ENCODE peak calls at places on chromosomes 12 and 14, in four cellular contexts. One of them, this sample, is unnamed.

GRCh38 chr12:66552753-66553152 is 126.1 kb downstream of the GRIP1 start:
- DNase-seq in HepG2: no peak
- DNase-seq in suprapubic skin: no peak
- DNase-seq in ascending aorta: no peak
- DNase-seq in this sample: no peak

GRCh38 chr12:120100630-120101029 is 15.9 kb downstream of the RAB35 start:
- DNase-seq in HepG2: no peak
- DNase-seq in ascending aorta: peak; percentile 27
- DNase-seq in suprapubic skin: peak; percentile 83
- DNase-seq in this sample: peak; percentile 66

GRCh38 chr12:66493841-66494240 is 185.0 kb downstream of the GRIP1 start:
- DNase-seq in ascending aorta: no peak
- DNase-seq in suprapubic skin: no peak
- DNase-seq in HepG2: no peak
- DNase-seq in this sample: no peak

GRCh38 chr14:92622311-92622710 is 108.7 kb downstream of the RIN3 start:
- DNase-seq in suprapubic skin: no peak
- DNase-seq in HepG2: no peak
- DNase-seq in ascending aorta: no peak
- DNase-seq in this sample: no peak

GRCh38 chr14:31270196-31270772 is 62.7 kb upstream of the HECTD1 start:
- DNase-seq in suprapubic skin: no peak
- DNase-seq in ascending aorta: no peak
- DNase-seq in HepG2: peak; percentile 77
- DNase-seq in this sample: no peak

GRCh38 chr12:75525263-75525662 is 13.9 kb upstream of the KRR1 start:
- DNase-seq in suprapubic skin: no peak
- DNase-seq in ascending aorta: no peak
- DNase-seq in HepG2: no peak
- DNase-seq in this sample: no peak

GRCh38 chr12:65779091-65779642 is 45.1 kb upstream of the HMGA2 start:
- DNase-seq in suprapubic skin: no peak
- DNase-seq in HepG2: no peak
- DNase-seq in ascending aorta: no peak
- DNase-seq in this sample: no peak

GRCh38 chr14:74599201-74599809 is 12.7 kb downstream of the LTBP2 start:
- DNase-seq in suprapubic skin: no peak
- DNase-seq in HepG2: no peak
- DNase-seq in ascending aorta: no peak
- DNase-seq in this sample: peak; percentile 72

GRCh38 chr12:63905523-63905922 is 61.0 kb downstream of the SRGAP1 start:
- DNase-seq in ascending aorta: no peak
- DNase-seq in HepG2: no peak
- DNase-seq in suprapubic skin: no peak
- DNase-seq in this sample: no peak

GRCh38 chr12:71411635-71412034 is 28.0 kb upstream of the LGR5 start:
- DNase-seq in HepG2: peak; percentile 41
- DNase-seq in ascending aorta: no peak
- DNase-seq in suprapubic skin: no peak
- DNase-seq in this sample: no peak

GRCh38 chr14:104294628-104294982 is 156.2 kb downstream of the KIF26A start:
- DNase-seq in suprapubic skin: peak; percentile 15
- DNase-seq in HepG2: no peak
- DNase-seq in ascending aorta: no peak
- DNase-seq in this sample: no peak

GRCh38 chr12:111448266-111448830 is 42.6 kb downstream of the SH2B3 start:
- DNase-seq in suprapubic skin: no peak
- DNase-seq in ascending aorta: no peak
- DNase-seq in HepG2: no peak
- DNase-seq in this sample: no peak

GRCh38 chr14:101583709-101584048 is 22.4 kb downstream of the DIO3 start:
- DNase-seq in HepG2: no peak
- DNase-seq in suprapubic skin: no peak
- DNase-seq in ascending aorta: no peak
- DNase-seq in this sample: no peak

GRCh38 chr12:84497819-84498218 is 414.8 kb downstream of the SLC6A15 start:
- DNase-seq in HepG2: peak; percentile 15
- DNase-seq in suprapubic skin: no peak
- DNase-seq in ascending aorta: no peak
- DNase-seq in this sample: no peak

GRCh38 chr14:64444140-64444539 is 21.2 kb upstream of the AKAP5 start:
- DNase-seq in HepG2: no peak
- DNase-seq in ascending aorta: no peak
- DNase-seq in suprapubic skin: no peak
- DNase-seq in this sample: no peak

GRCh38 chr12:40829738-40830144 is 137.5 kb downstream of the CNTN1 start:
- DNase-seq in suprapubic skin: no peak
- DNase-seq in HepG2: no peak
- DNase-seq in ascending aorta: no peak
- DNase-seq in this sample: no peak

GRCh38 chr12:19411234-19412221 is 27.8 kb upstream of the AEBP2 start:
- DNase-seq in HepG2: no peak
- DNase-seq in suprapubic skin: no peak
- DNase-seq in ascending aorta: peak; percentile 51
- DNase-seq in this sample: no peak

GRCh38 chr12:64098709-64099354 is 123.3 kb downstream of the KICS2 start:
- DNase-seq in HepG2: no peak
- DNase-seq in ascending aorta: no peak
- DNase-seq in suprapubic skin: no peak
- DNase-seq in this sample: peak; percentile 71

GRCh38 chr12:46430340-46430948 is 57.9 kb upstream of the SLC38A2 start:
- DNase-seq in HepG2: peak; percentile 95
- DNase-seq in ascending aorta: no peak
- DNase-seq in suprapubic skin: no peak
- DNase-seq in this sample: no peak

GRCh38 chr12:28145211-28145610 is 45.0 kb upstream of the CCDC91 start:
- DNase-seq in ascending aorta: no peak
- DNase-seq in HepG2: no peak
- DNase-seq in suprapubic skin: no peak
- DNase-seq in this sample: no peak

GRCh38 chr14:104141621-104142091 is 3.3 kb downstream of the KIF26A start:
- DNase-seq in suprapubic skin: no peak
- DNase-seq in ascending aorta: no peak
- DNase-seq in HepG2: no peak
- DNase-seq in this sample: no peak

GRCh38 chr12:124626841-124627502 is 59.6 kb upstream of the NCOR2 start:
- DNase-seq in ascending aorta: no peak
- DNase-seq in suprapubic skin: no peak
- DNase-seq in HepG2: no peak
- DNase-seq in this sample: peak; percentile 70

GRCh38 chr12:46221255-46222128 is 47.4 kb downstream of the SLC38A1 start:
- DNase-seq in HepG2: no peak
- DNase-seq in suprapubic skin: no peak
- DNase-seq in ascending aorta: no peak
- DNase-seq in this sample: no peak

GRCh38 chr14:101599234-101599885 is 38.1 kb downstream of the DIO3 start:
- DNase-seq in suprapubic skin: no peak
- DNase-seq in HepG2: no peak
- DNase-seq in ascending aorta: no peak
- DNase-seq in this sample: no peak

GRCh38 chr14:39038542-39038941 is 64.5 kb downstream of the SEC23A start:
- DNase-seq in ascending aorta: no peak
- DNase-seq in HepG2: no peak
- DNase-seq in suprapubic skin: no peak
- DNase-seq in this sample: no peak

GRCh38 chr12:124864326-124864752 is 675 bp upstream of the SCARB1 start:
- DNase-seq in ascending aorta: no peak
- DNase-seq in suprapubic skin: no peak
- DNase-seq in HepG2: no peak
- DNase-seq in this sample: no peak

GRCh38 chr12:119744900-119745606 is 77.1 kb downstream of the PRKAB1 start:
- DNase-seq in HepG2: no peak
- DNase-seq in ascending aorta: no peak
- DNase-seq in suprapubic skin: no peak
- DNase-seq in this sample: no peak

GRCh38 chr14:75025876-75026275 is 23.2 kb downstream of the EIF2B2 start:
- DNase-seq in ascending aorta: no peak
- DNase-seq in suprapubic skin: no peak
- DNase-seq in HepG2: no peak
- DNase-seq in this sample: no peak

GRCh38 chr14:69090187-69090789 is 62.6 kb downstream of the DCAF5 start:
- DNase-seq in HepG2: peak; percentile 33
- DNase-seq in ascending aorta: no peak
- DNase-seq in suprapubic skin: no peak
- DNase-seq in this sample: no peak

GRCh38 chr12:44574586-44574985 is 301.5 kb downstream of the NELL2 start:
- DNase-seq in suprapubic skin: no peak
- DNase-seq in HepG2: no peak
- DNase-seq in ascending aorta: no peak
- DNase-seq in this sample: no peak

GRCh38 chr12:131803995-131804521 is 24.1 kb upstream of the MMP17 start:
- DNase-seq in HepG2: no peak
- DNase-seq in ascending aorta: no peak
- DNase-seq in suprapubic skin: no peak
- DNase-seq in this sample: no peak

GRCh38 chr12:84502180-84502857 is 410.3 kb downstream of the SLC6A15 start:
- DNase-seq in ascending aorta: no peak
- DNase-seq in HepG2: no peak
- DNase-seq in suprapubic skin: no peak
- DNase-seq in this sample: no peak

GRCh38 chr14:73865536-73866113 is 14.0 kb downstream of the PTGR2 start:
- DNase-seq in suprapubic skin: no peak
- DNase-seq in ascending aorta: no peak
- DNase-seq in HepG2: no peak
- DNase-seq in this sample: no peak

GRCh38 chr12:65823481-65824313 is 586 bp upstream of the HMGA2 start:
- DNase-seq in HepG2: peak; percentile 76
- DNase-seq in suprapubic skin: peak; percentile 62
- DNase-seq in ascending aorta: no peak
- DNase-seq in this sample: no peak

GRCh38 chr12:4829793-4830162 is 79.9 kb upstream of the KCNA1 start:
- DNase-seq in HepG2: no peak
- DNase-seq in suprapubic skin: no peak
- DNase-seq in ascending aorta: no peak
- DNase-seq in this sample: no peak

GRCh38 chr12:45200497-45201043 is 15.3 kb upstream of the ANO6 start:
- DNase-seq in HepG2: peak; percentile 48
- DNase-seq in ascending aorta: no peak
- DNase-seq in suprapubic skin: no peak
- DNase-seq in this sample: no peak

GRCh38 chr14:67449096-67449495 is 37.1 kb upstream of the PLEK2 start:
- DNase-seq in ascending aorta: no peak
- DNase-seq in HepG2: no peak
- DNase-seq in suprapubic skin: no peak
- DNase-seq in this sample: no peak

GRCh38 chr12:1360812-1361211 is 233.6 kb downstream of the FBXL14 start:
- DNase-seq in suprapubic skin: no peak
- DNase-seq in ascending aorta: no peak
- DNase-seq in HepG2: no peak
- DNase-seq in this sample: no peak

GRCh38 chr12:100672075-100672592 is 98.7 kb downstream of the GAS2L3 start:
- DNase-seq in ascending aorta: no peak
- DNase-seq in HepG2: peak; percentile 24
- DNase-seq in suprapubic skin: no peak
- DNase-seq in this sample: no peak
- TF ChIP-seq CTCF in ascending aorta: no peak
- TF ChIP-seq CTCF in HepG2: peak; percentile 76
- TF ChIP-seq CTCF in suprapubic skin: no peak
- TF ChIP-seq CTCF in this sample: no peak

DNA sequence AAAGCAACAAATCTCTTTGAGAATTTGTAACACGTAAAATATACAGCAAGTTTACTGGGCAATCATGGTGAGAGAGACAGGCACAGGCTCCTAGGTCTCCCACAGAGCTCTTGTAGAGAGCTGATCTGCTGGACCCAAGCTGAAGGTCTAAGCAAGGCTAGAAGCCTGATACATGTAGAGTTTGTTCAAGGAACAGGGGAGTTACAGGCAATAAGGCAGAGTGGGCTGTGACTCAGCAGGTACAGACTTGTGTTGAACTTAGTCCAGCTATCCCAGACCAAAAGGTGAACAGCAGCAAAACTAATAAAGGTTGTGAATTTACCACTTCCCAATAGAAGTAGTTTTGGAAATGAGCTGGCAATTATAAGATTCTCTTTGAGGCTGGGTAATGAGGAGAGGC is 273.6 kb downstream of the GRIN2B start:
- DNase-seq in HepG2: no peak
- DNase-seq in suprapubic skin: no peak
- DNase-seq in ascending aorta: no peak
- DNase-seq in this sample: no peak
- H3K4me1 ChIP-seq in HepG2: no peaks in the 10 kb centered on the region
- H3K4me1 ChIP-seq in suprapubic skin: no peaks in the 10 kb centered on the region
- H3K4me1 ChIP-seq in ascending aorta: no peaks in the 10 kb centered on the region
- H3K4me1 ChIP-seq in this sample: no peaks in the 10 kb centered on the region

GRCh38 chr14:91371990-91372375 is 45.6 kb downstream of the CCDC88C start:
- DNase-seq in ascending aorta: no peak
- DNase-seq in suprapubic skin: no peak
- DNase-seq in HepG2: no peak
- DNase-seq in this sample: no peak

GRCh38 chr14:91373591-91374245 is 43.9 kb downstream of the CCDC88C start:
- DNase-seq in ascending aorta: no peak
- DNase-seq in HepG2: no peak
- DNase-seq in suprapubic skin: no peak
- DNase-seq in this sample: no peak

GRCh38 chr14:91374287-91374880 is 43.2 kb downstream of the CCDC88C start:
- DNase-seq in suprapubic skin: no peak
- DNase-seq in HepG2: no peak
- DNase-seq in ascending aorta: no peak
- DNase-seq in this sample: no peak

GRCh38 chr14:91371011-91371989 is 46.3 kb downstream of the CCDC88C start:
- DNase-seq in suprapubic skin: no peak
- DNase-seq in HepG2: no peak
- DNase-seq in ascending aorta: no peak
- DNase-seq in this sample: no peak

GRCh38 chr14:91372680-91373495 is 44.7 kb downstream of the CCDC88C start:
- DNase-seq in suprapubic skin: no peak
- DNase-seq in HepG2: no peak
- DNase-seq in ascending aorta: no peak
- DNase-seq in this sample: no peak
- TF ChIP-seq CTCF in suprapubic skin: no peak
- TF ChIP-seq CTCF in HepG2: no peak
- TF ChIP-seq CTCF in ascending aorta: no peak
- TF ChIP-seq CTCF in this sample: no peak

GRCh38 chr12:123076604-123077297 is 74.1 kb downstream of the PITPNM2 start:
- DNase-seq in ascending aorta: no peak
- DNase-seq in HepG2: no peak
- DNase-seq in suprapubic skin: no peak
- DNase-seq in this sample: no peak

GRCh38 chr12:123075591-123076171 is 75.2 kb downstream of the PITPNM2 start:
- DNase-seq in ascending aorta: no peak
- DNase-seq in HepG2: peak; percentile 78
- DNase-seq in suprapubic skin: no peak
- DNase-seq in this sample: peak; percentile 56

GRCh38 chr12:123077298-123078113 is 73.4 kb downstream of the PITPNM2 start:
- DNase-seq in ascending aorta: no peak
- DNase-seq in suprapubic skin: no peak
- DNase-seq in HepG2: no peak
- DNase-seq in this sample: no peak

GRCh38 chr12:123073962-123074801 is 76.7 kb downstream of the PITPNM2 start:
- DNase-seq in suprapubic skin: peak; percentile 44
- DNase-seq in HepG2: no peak
- DNase-seq in ascending aorta: no peak
- DNase-seq in this sample: no peak

GRCh38 chr12:123075092-123075491 is 75.8 kb downstream of the PITPNM2 start:
- DNase-seq in suprapubic skin: no peak
- DNase-seq in HepG2: no peak
- DNase-seq in ascending aorta: no peak
- DNase-seq in this sample: no peak
- H3K4me1 ChIP-seq in suprapubic skin: peaks cover 59% of the 10 kb centered on the region
- H3K4me1 ChIP-seq in HepG2: peaks cover 69% of the 10 kb centered on the region
- H3K4me1 ChIP-seq in ascending aorta: peaks cover 17% of the 10 kb centered on the region
- H3K4me1 ChIP-seq in this sample: no peaks in the 10 kb centered on the region

This sample was measured in uterus.